ENCODE peak calls at places on chromosomes 16 and 17, in five cellular contexts. J is A549, D is spleen, W is brain microvascular endothelial cell, P is stomach. F is an unnamed sample.

GRCh38 chr17:1227917-1228751 is 42.1 kb upstream of the BHLHA9 start:
- DNase-seq in J (no peak), D (peak), W (no peak), P (no peak), F (peak)

GRCh38 chr17:78939615-78940014 is 14.4 kb upstream of the TIMP2 start:
- DNase-seq in J (no peak), D (no peak), W (peak), P (no peak), F (no peak)

GRCh38 chr16:81838794-81839193 is 59.7 kb downstream of the PLCG2 start:
- DNase-seq in J (no peak), D (no peak), W (peak), P (no peak), F (no peak)

GRCh38 chr16:58502217-58502921 is 2.4 kb downstream of the NDRG4 start:
- DNase-seq in J (no peak), D (peak), W (no peak), P (no peak), F (no peak)

GRCh38 chr16:67441289-67441753 is 10.4 kb downstream of the HSD11B2 start:
- DNase-seq in J (no peak), D (no peak), W (no peak), P (peak), F (no peak)

GRCh38 chr17:6069611-6070279 is 434 bp upstream of the WSCD1 start:
- DNase-seq in J (peak), D (no peak), W (no peak), P (no peak), F (no peak)

GRCh38 chr17:880074-880870 is 98.1 kb downstream of the MRM3 start:
- DNase-seq in J (no peak), D (no peak), W (peak), P (peak), F (no peak)

GRCh38 chr17:64187093-64187895 is 57.4 kb upstream of the ERN1 start:
- DNase-seq in J (no peak), D (no peak), W (no peak), P (no peak), F (no peak)

DNA sequence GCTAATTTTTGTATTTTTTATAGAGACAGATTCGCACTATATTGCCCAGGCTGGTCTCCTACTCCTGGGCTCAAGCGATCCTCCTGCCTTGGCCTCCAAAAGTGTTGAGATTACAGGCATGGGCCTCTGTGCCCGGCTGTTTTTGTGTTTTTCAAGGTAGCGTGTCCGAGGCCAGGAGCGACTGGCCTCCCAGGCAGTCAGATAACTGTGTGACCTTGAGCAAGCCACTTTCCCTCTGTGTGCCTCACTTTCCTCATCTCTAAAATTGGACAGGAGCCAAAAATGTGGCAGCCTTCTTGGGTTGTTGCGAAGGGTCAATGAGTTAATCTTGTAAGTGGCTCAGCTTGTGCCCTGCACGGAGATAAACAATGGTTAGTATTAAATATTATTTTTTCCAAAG is 2.4 kb downstream of the ABCC1 start:
- DNase-seq in J (no peak), D (no peak), W (no peak), P (no peak), F (no peak)
- H3K4me3 ChIP-seq in J (peak), D (no peak), W (no peak), P (peak), F (no peak)

GRCh38 chr17:36546418-36547093 is 1.8 kb downstream of the GGNBP2 start:
- DNase-seq in J (no peak), D (no peak), W (no peak), P (no peak), F (no peak)
- H3K27ac ChIP-seq in J (peak), D (peak), W (peak), P (no peak), F (peak)

GRCh38 chr17:7687072-7687907 is at the start of gene TP53:
- DNase-seq in J (peak), D (peak), W (peak), P (peak), F (peak)

GRCh38 chr17:7687908-7688807 is at the start of gene WRAP53:
- DNase-seq in J (peak), D (peak), W (peak), P (peak), F (peak)

GRCh38 chr17:7686221-7687071 is 844 bp downstream of the TP53 start:
- DNase-seq in J (peak), D (peak), W (peak), P (peak), F (peak)

GRCh38 chr17:7684856-7685532 is 2.3 kb downstream of the TP53 start:
- DNase-seq in J (no peak), D (no peak), W (no peak), P (no peak), F (no peak)

GRCh38 chr17:7685533-7686220 is 1.6 kb downstream of the TP53 start:
- DNase-seq in J (peak), D (peak), W (peak), P (peak), F (peak)
- H3K4me3 ChIP-seq in J (peak), D (peak), W (peak), P (peak), F (peak)

GRCh38 chr17:75634376-75634740 is 1.1 kb downstream of the SMIM5 start:
- DNase-seq in J (no peak), D (no peak), W (no peak), P (no peak), F (no peak)

GRCh38 chr17:75635610-75636202 is 2.5 kb downstream of the SMIM5 start:
- DNase-seq in J (no peak), D (no peak), W (no peak), P (peak), F (no peak)

GRCh38 chr17:75633484-75634375 is 496 bp downstream of the SMIM5 start:
- DNase-seq in J (peak), D (peak), W (peak), P (peak), F (no peak)

GRCh38 chr17:75636381-75637142 is 3.3 kb downstream of the SMIM5 start:
- DNase-seq in J (no peak), D (peak), W (no peak), P (peak), F (no peak)

DNA sequence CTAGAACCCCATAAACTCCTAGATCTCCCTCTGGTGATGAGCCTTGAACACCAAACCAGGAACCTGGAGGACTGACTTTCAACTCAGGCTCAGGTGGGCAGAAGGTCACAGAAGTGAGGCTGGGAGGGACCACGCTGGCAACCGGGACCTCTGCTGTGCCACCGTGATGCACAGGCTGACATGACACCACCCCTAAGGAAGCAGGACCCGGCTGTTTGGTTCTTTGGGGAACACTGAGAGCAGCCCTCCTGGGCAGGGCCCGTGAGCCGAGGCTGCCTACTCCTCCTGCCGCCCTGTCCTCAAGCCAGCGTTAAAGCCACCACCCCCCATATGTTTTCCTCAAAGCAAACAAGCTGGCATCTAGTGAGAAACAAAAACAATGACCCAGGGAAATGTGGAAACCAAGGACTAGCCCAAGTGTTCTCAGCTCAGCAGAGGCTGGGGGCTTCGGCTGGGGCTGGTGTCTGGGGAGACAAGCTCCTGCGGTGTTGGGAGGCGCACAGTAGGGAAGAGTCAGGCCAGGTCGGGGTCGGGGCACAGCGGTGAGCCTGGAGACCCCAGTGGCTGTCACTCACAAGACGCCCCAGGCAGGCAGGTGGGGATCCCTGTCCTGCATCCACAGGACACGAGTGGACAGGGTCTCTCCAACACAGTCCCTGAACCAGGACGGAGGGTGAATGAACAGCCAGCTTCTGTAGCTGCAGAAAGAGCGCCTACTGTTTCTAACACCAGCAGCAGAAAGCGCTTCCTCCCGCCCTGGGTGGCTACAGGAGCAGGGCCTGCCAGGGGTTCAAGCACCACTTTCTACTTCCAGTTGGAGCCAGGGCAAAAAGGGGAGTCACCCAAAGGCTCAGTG is 1.7 kb downstream of the SMIM5 start:
- DNase-seq in J (no peak), D (peak), W (no peak), P (no peak), F (no peak)
- H3K27ac ChIP-seq in J (no peak), D (no peak), W (no peak), P (peak), F (no peak)

GRCh38 chr16:53629607-53630312 is 73.9 kb downstream of the RPGRIP1L start:
- DNase-seq in J (no peak), D (no peak), W (no peak), P (peak), F (no peak)
- H3K4me3 ChIP-seq in J (no peak), D (no peak), W (no peak), P (no peak), F (no peak)

GRCh38 chr16:1983053-1983543 is 895 bp upstream of the GFER start:
- DNase-seq in J (no peak), D (no peak), W (no peak), P (no peak), F (no peak)
- H3K27ac ChIP-seq in J (peak), D (peak), W (no peak), P (peak), F (peak)

GRCh38 chr16:65888201-65888600 is 478.3 kb upstream of the CDH5 start:
- DNase-seq in J (no peak), D (no peak), W (no peak), P (no peak), F (no peak)
- H3K4me3 ChIP-seq in J (no peak), D (no peak), W (no peak), P (no peak), F (no peak)

GRCh38 chr16:60413969-60414368 is 1622.3 kb downstream of the CDH8 start:
- DNase-seq in J (no peak), D (no peak), W (no peak), P (no peak), F (no peak)
- H3K27ac ChIP-seq in J (no peak), D (no peak), W (no peak), P (no peak), F (no peak)

GRCh38 chr17:72733619-72734282 is 358.7 kb downstream of the SLC39A11 start:
- DNase-seq in J (no peak), D (no peak), W (no peak), P (no peak), F (no peak)
- H3K4me3 ChIP-seq in J (no peak), D (no peak), W (no peak), P (no peak), F (no peak)

F was measured in CD8-positive, alpha-beta memory T cell.